ENCODE peak calls at places on chromosomes 2 and 18, in seven cellular contexts. One of them, this sample, is unnamed.

GRCh38 chr18:2905802-2906521 is 59.2 kb downstream of the EMILIN2 start:
- DNase-seq in IMR-90: no peak
- DNase-seq in H9: peak
- DNase-seq in mesenchymal stem cell: peak
- DNase-seq in H1: no peak
- DNase-seq in mesendoderm: peak
- DNase-seq in neuronal stem cell: no peak
- DNase-seq in this sample: no peak

GRCh38 chr2:219643084-219643473 is 15.6 kb downstream of the SLC4A3 start:
- DNase-seq in neuronal stem cell: no peak
- DNase-seq in mesenchymal stem cell: no peak
- DNase-seq in IMR-90: no peak
- DNase-seq in mesendoderm: no peak
- DNase-seq in H1: no peak
- DNase-seq in H9: peak
- DNase-seq in this sample: peak

GRCh38 chr2:210288376-210288775 is 26.6 kb downstream of the MYL1 start:
- DNase-seq in neuronal stem cell: no peak
- DNase-seq in IMR-90: no peak
- DNase-seq in mesenchymal stem cell: no peak
- DNase-seq in H1: no peak
- DNase-seq in H9: no peak
- DNase-seq in mesendoderm: no peak
- DNase-seq in this sample: no peak

GRCh38 chr2:78061301-78061700 is 539.1 kb upstream of the LRRTM4 start:
- DNase-seq in H9: peak
- DNase-seq in H1: no peak
- DNase-seq in IMR-90: no peak
- DNase-seq in mesendoderm: peak
- DNase-seq in neuronal stem cell: no peak
- DNase-seq in mesenchymal stem cell: no peak
- DNase-seq in this sample: peak

GRCh38 chr2:98799375-98800329 is 68.7 kb upstream of the MGAT4A start:
- DNase-seq in H1: no peak
- DNase-seq in IMR-90: no peak
- DNase-seq in mesendoderm: no peak
- DNase-seq in neuronal stem cell: no peak
- DNase-seq in H9: no peak
- DNase-seq in mesenchymal stem cell: no peak
- DNase-seq in this sample: no peak

GRCh38 chr2:239311132-239312040 is 89.4 kb downstream of the HDAC4 start:
- DNase-seq in IMR-90: no peak
- DNase-seq in mesendoderm: no peak
- DNase-seq in neuronal stem cell: no peak
- DNase-seq in mesenchymal stem cell: no peak
- DNase-seq in H9: peak
- DNase-seq in H1: no peak
- DNase-seq in this sample: no peak

GRCh38 chr2:237612527-237613357 is 14.6 kb upstream of the LRRFIP1 start:
- DNase-seq in H1: no peak
- DNase-seq in mesendoderm: no peak
- DNase-seq in H9: no peak
- DNase-seq in IMR-90: no peak
- DNase-seq in neuronal stem cell: no peak
- DNase-seq in mesenchymal stem cell: no peak
- DNase-seq in this sample: no peak

GRCh38 chr2:112691761-112692370 is 29.0 kb upstream of the NT5DC4 start:
- DNase-seq in H1: no peak
- DNase-seq in mesendoderm: no peak
- DNase-seq in IMR-90: peak
- DNase-seq in neuronal stem cell: no peak
- DNase-seq in mesenchymal stem cell: peak
- DNase-seq in H9: no peak
- DNase-seq in this sample: no peak

GRCh38 chr2:73931531-73932500 is 5.1 kb downstream of the DGUOK start:
- DNase-seq in IMR-90: peak
- DNase-seq in H9: no peak
- DNase-seq in mesendoderm: no peak
- DNase-seq in neuronal stem cell: no peak
- DNase-seq in H1: no peak
- DNase-seq in mesenchymal stem cell: peak
- DNase-seq in this sample: no peak

GRCh38 chr2:206696910-206697309 is 21.3 kb downstream of the DYTN start:
- DNase-seq in H1: no peak
- DNase-seq in mesenchymal stem cell: no peak
- DNase-seq in neuronal stem cell: no peak
- DNase-seq in IMR-90: no peak
- DNase-seq in H9: no peak
- DNase-seq in mesendoderm: no peak
- DNase-seq in this sample: no peak

GRCh38 chr2:216777637-216778273 is 82.1 kb downstream of the TNP1 start:
- DNase-seq in H1: peak
- DNase-seq in H9: peak
- DNase-seq in IMR-90: peak
- DNase-seq in mesendoderm: peak
- DNase-seq in mesenchymal stem cell: peak
- DNase-seq in neuronal stem cell: peak
- DNase-seq in this sample: peak

GRCh38 chr2:16288371-16289112 is 348.2 kb downstream of the MYCN start:
- DNase-seq in H1: no peak
- DNase-seq in mesendoderm: no peak
- DNase-seq in neuronal stem cell: no peak
- DNase-seq in mesenchymal stem cell: no peak
- DNase-seq in H9: no peak
- DNase-seq in IMR-90: no peak
- DNase-seq in this sample: no peak

GRCh38 chr18:48024009-48024512 is 93.6 kb upstream of the SMAD2 start:
- DNase-seq in mesendoderm: no peak
- DNase-seq in mesenchymal stem cell: no peak
- DNase-seq in IMR-90: no peak
- DNase-seq in neuronal stem cell: no peak
- DNase-seq in H9: no peak
- DNase-seq in H1: no peak
- DNase-seq in this sample: no peak

GRCh38 chr2:86368181-86368824 is 30.9 kb upstream of the REEP1 start:
- DNase-seq in IMR-90: peak
- DNase-seq in H1: peak
- DNase-seq in mesendoderm: peak
- DNase-seq in H9: peak
- DNase-seq in mesenchymal stem cell: peak
- DNase-seq in neuronal stem cell: peak
- DNase-seq in this sample: no peak

GRCh38 chr2:64537991-64538390 is 13.9 kb downstream of the AFTPH start:
- DNase-seq in mesendoderm: peak
- DNase-seq in H9: no peak
- DNase-seq in IMR-90: peak
- DNase-seq in H1: no peak
- DNase-seq in neuronal stem cell: no peak
- DNase-seq in mesenchymal stem cell: peak
- DNase-seq in this sample: no peak

GRCh38 chr2:219573166-219573565 is 1.1 kb downstream of the INHA start:
- DNase-seq in mesenchymal stem cell: no peak
- DNase-seq in mesendoderm: no peak
- DNase-seq in neuronal stem cell: no peak
- DNase-seq in H1: no peak
- DNase-seq in IMR-90: no peak
- DNase-seq in H9: no peak
- DNase-seq in this sample: peak

GRCh38 chr2:134136702-134137101 is 117.2 kb upstream of the MGAT5 start:
- DNase-seq in neuronal stem cell: no peak
- DNase-seq in IMR-90: no peak
- DNase-seq in mesendoderm: no peak
- DNase-seq in mesenchymal stem cell: no peak
- DNase-seq in H1: no peak
- DNase-seq in H9: no peak
- DNase-seq in this sample: no peak

GRCh38 chr2:67389286-67389685 is 7.8 kb upstream of the ETAA1 start:
- DNase-seq in neuronal stem cell: no peak
- DNase-seq in mesenchymal stem cell: no peak
- DNase-seq in H9: no peak
- DNase-seq in mesendoderm: peak
- DNase-seq in IMR-90: peak
- DNase-seq in H1: no peak
- DNase-seq in this sample: no peak

GRCh38 chr18:25093131-25093530 is 258.8 kb downstream of the ZNF521 start:
- DNase-seq in H1: no peak
- DNase-seq in H9: no peak
- DNase-seq in mesendoderm: no peak
- DNase-seq in IMR-90: no peak
- DNase-seq in mesenchymal stem cell: no peak
- DNase-seq in neuronal stem cell: no peak
- DNase-seq in this sample: peak

GRCh38 chr2:152763651-152764050 is 45.2 kb downstream of the ARL6IP6 start:
- DNase-seq in mesenchymal stem cell: no peak
- DNase-seq in neuronal stem cell: no peak
- DNase-seq in mesendoderm: no peak
- DNase-seq in IMR-90: no peak
- DNase-seq in H9: no peak
- DNase-seq in H1: no peak
- DNase-seq in this sample: no peak

GRCh38 chr2:119771331-119771730 is 11.6 kb downstream of the PTPN4 start:
- DNase-seq in mesenchymal stem cell: no peak
- DNase-seq in mesendoderm: peak
- DNase-seq in H1: no peak
- DNase-seq in H9: no peak
- DNase-seq in neuronal stem cell: no peak
- DNase-seq in IMR-90: no peak
- DNase-seq in this sample: no peak

GRCh38 chr2:26597197-26597596 is 44.0 kb downstream of the CIB4 start:
- DNase-seq in H9: no peak
- DNase-seq in H1: no peak
- DNase-seq in IMR-90: no peak
- DNase-seq in neuronal stem cell: no peak
- DNase-seq in mesenchymal stem cell: no peak
- DNase-seq in mesendoderm: no peak
- DNase-seq in this sample: no peak

GRCh38 chr2:42314892-42315468 is 46.0 kb downstream of the COX7A2L start:
- DNase-seq in IMR-90: peak
- DNase-seq in mesenchymal stem cell: peak
- DNase-seq in H1: no peak
- DNase-seq in neuronal stem cell: no peak
- DNase-seq in mesendoderm: no peak
- DNase-seq in H9: no peak
- DNase-seq in this sample: peak

DNA sequence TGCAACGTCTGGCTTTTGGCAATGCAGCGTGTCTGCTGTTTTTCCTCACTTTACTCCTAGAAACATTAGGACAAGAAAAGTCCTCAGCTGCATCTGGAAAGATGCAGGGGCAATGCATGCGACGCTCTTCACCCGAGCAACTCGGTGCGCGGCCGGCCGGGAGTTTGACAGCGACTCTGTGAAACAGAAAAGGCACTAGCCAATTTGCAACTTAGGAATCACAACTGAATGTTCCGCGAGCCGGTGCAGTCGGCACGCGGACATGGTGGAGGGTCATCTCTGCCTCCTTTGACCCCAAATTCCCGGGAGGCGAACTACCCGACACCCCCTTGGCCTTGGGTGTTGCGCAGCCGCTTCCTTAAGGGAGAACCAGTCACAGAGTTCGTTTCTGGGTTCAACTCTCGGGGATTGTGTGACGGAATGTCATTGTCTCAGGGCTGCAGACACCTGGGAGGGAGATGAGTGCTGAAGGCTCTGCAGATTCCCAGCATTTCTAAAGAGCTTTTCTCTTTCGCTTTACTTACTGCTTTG is 9.8 kb downstream of the NR4A2 start:
- DNase-seq in IMR-90: no peak
- DNase-seq in mesendoderm: peak
- DNase-seq in H1: no peak
- DNase-seq in mesenchymal stem cell: peak
- DNase-seq in neuronal stem cell: peak
- DNase-seq in H9: peak
- DNase-seq in this sample: no peak
- H3K18ac ChIP-seq in IMR-90: no peak
- H3K18ac ChIP-seq in mesendoderm: no peak
- H3K18ac ChIP-seq in H1: no peak
- H3K18ac ChIP-seq in mesenchymal stem cell: no peak
- H3K18ac ChIP-seq in neuronal stem cell: no peak
- H3K18ac ChIP-seq in H9: no peak
- H3K18ac ChIP-seq in this sample: no peak

DNA sequence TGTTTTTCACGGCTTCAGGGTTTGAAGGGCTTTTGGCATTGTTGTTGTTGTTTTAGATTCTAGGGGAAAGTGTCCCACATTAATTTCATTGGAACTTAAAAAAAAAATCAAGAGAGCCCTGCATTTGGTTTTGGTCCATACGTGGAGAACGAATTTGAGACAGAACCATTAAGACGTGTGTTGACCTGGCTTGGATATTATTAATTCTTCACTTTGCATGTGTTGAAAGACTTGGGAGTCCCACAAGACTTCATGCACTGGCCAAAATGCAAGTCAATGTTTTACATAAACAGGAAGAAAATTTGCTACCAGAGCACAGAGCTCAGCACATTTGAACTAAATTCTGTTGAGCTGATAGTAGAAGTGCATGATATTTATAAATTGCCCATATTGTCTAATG is 761.2 kb upstream of the ACVR2A start:
- DNase-seq in mesenchymal stem cell: no peak
- DNase-seq in neuronal stem cell: no peak
- DNase-seq in H9: no peak
- DNase-seq in IMR-90: no peak
- DNase-seq in mesendoderm: no peak
- DNase-seq in H1: no peak
- DNase-seq in this sample: no peak
- H3K18ac ChIP-seq in mesenchymal stem cell: no peak
- H3K18ac ChIP-seq in neuronal stem cell: no peak
- H3K18ac ChIP-seq in H9: no peak
- H3K18ac ChIP-seq in IMR-90: no peak
- H3K18ac ChIP-seq in mesendoderm: no peak
- H3K18ac ChIP-seq in H1: no peak
- H3K18ac ChIP-seq in this sample: no peak

DNA sequence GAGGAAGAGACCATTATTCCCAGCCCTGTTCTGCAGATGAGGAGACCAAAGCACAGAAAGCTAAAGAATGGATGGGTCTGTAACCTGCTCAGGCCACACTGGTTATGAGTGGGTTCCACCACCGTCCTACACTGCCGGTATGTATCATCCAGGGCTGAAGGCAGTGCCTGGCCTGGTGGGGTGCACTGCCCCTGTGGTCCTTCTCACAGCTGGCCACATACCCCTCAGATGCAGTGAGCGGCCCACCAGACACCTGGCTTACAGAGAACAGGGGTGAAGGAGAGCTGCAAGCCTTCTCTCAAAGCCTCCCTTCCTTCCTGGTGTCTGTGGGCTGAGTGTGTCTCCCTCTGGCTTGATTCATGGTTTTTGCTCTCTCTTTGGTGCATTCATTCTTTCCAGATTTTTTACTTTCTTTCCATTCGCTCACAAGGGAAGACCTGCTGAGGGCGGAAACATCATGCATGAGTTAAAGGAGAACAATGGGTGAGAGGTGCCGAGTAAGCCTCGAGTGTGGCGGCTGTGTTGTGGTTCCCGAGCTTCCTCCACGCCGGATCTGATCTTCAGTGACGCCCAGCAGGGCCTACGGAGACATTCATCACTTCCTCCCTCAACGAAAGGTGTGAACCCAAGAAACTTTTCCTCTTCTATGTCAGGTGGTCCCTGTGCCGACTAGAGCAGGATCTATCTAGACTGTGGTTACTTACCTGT is 62.1 kb upstream of the REL start:
- DNase-seq in IMR-90: no peak
- DNase-seq in mesendoderm: peak
- DNase-seq in H1: no peak
- DNase-seq in H9: no peak
- DNase-seq in neuronal stem cell: no peak
- DNase-seq in mesenchymal stem cell: no peak
- DNase-seq in this sample: no peak
- H3K18ac ChIP-seq in IMR-90: no peak
- H3K18ac ChIP-seq in mesendoderm: no peak
- H3K18ac ChIP-seq in H1: no peak
- H3K18ac ChIP-seq in H9: no peak
- H3K18ac ChIP-seq in neuronal stem cell: peak
- H3K18ac ChIP-seq in mesenchymal stem cell: no peak
- H3K18ac ChIP-seq in this sample: no peak

GRCh38 chr2:45432406-45432805 is 178.7 kb downstream of the SRBD1 start:
- DNase-seq in H1: no peak
- DNase-seq in neuronal stem cell: no peak
- DNase-seq in mesenchymal stem cell: no peak
- DNase-seq in IMR-90: peak
- DNase-seq in mesendoderm: no peak
- DNase-seq in H9: no peak
- DNase-seq in this sample: no peak
- H3K18ac ChIP-seq in H1: no peak
- H3K18ac ChIP-seq in neuronal stem cell: no peak
- H3K18ac ChIP-seq in mesenchymal stem cell: no peak
- H3K18ac ChIP-seq in IMR-90: no peak
- H3K18ac ChIP-seq in mesendoderm: no peak
- H3K18ac ChIP-seq in H9: no peak
- H3K18ac ChIP-seq in this sample: no peak

This sample was measured in trophoblast cell.